ENCODE peak calls at places on chromosomes 4 and X, in seven cellular contexts. One of them, this sample, is unnamed.
A peak's percentile ranks its signal among the peaks of the same experiment; 100 is the strongest.

GRCh38 chrX:48937065-48937907 is 18.5 kb upstream of the PIM2 start:
- DNase-seq in WERI-Rb-1: no peak
- DNase-seq in astrocyte of the cerebellum: peak; percentile 65
- DNase-seq in activated B cell treated with CpG ODN at 0.5 μM for 24 hours: peak; percentile 68
- DNase-seq in coronary artery: no peak
- DNase-seq in tibial nerve: no peak
- DNase-seq in neural progenitor cell: peak; percentile 39
- DNase-seq in this sample: no peak

GRCh38 chr4:105088110-105088879 is 58.4 kb upstream of the TET2 start:
- DNase-seq in coronary artery: no peak
- DNase-seq in astrocyte of the cerebellum: peak; percentile 91
- DNase-seq in tibial nerve: no peak
- DNase-seq in WERI-Rb-1: no peak
- DNase-seq in activated B cell treated with CpG ODN at 0.5 μM for 24 hours: no peak
- DNase-seq in neural progenitor cell: peak; percentile 7
- DNase-seq in this sample: no peak

GRCh38 chr4:168540865-168541607 is 44.2 kb downstream of the PALLD start:
- DNase-seq in activated B cell treated with CpG ODN at 0.5 μM for 24 hours: no peak
- DNase-seq in neural progenitor cell: no peak
- DNase-seq in tibial nerve: no peak
- DNase-seq in WERI-Rb-1: no peak
- DNase-seq in astrocyte of the cerebellum: no peak
- DNase-seq in coronary artery: no peak
- DNase-seq in this sample: no peak

GRCh38 chr4:137531951-137532868 is at the start of gene PCDH18:
- DNase-seq in activated B cell treated with CpG ODN at 0.5 μM for 24 hours: no peak
- DNase-seq in WERI-Rb-1: no peak
- DNase-seq in neural progenitor cell: peak; percentile 95
- DNase-seq in tibial nerve: peak; percentile 88
- DNase-seq in astrocyte of the cerebellum: peak; percentile 97
- DNase-seq in coronary artery: peak; percentile 94
- DNase-seq in this sample: peak; percentile 79

GRCh38 chrX:115459883-115460564 is 101.0 kb upstream of the PLS3 start:
- DNase-seq in WERI-Rb-1: no peak
- DNase-seq in activated B cell treated with CpG ODN at 0.5 μM for 24 hours: no peak
- DNase-seq in neural progenitor cell: no peak
- DNase-seq in tibial nerve: no peak
- DNase-seq in astrocyte of the cerebellum: no peak
- DNase-seq in coronary artery: no peak
- DNase-seq in this sample: no peak

GRCh38 chr4:42397256-42397634 is at the start of gene SHISA3:
- DNase-seq in tibial nerve: no peak
- DNase-seq in coronary artery: no peak
- DNase-seq in activated B cell treated with CpG ODN at 0.5 μM for 24 hours: no peak
- DNase-seq in neural progenitor cell: peak; percentile 69
- DNase-seq in astrocyte of the cerebellum: no peak
- DNase-seq in WERI-Rb-1: peak; percentile 40
- DNase-seq in this sample: no peak

GRCh38 chr4:83589283-83589682 is 53.4 kb downstream of the GPAT3 start:
- DNase-seq in WERI-Rb-1: no peak
- DNase-seq in coronary artery: no peak
- DNase-seq in neural progenitor cell: peak; percentile 81
- DNase-seq in tibial nerve: no peak
- DNase-seq in astrocyte of the cerebellum: no peak
- DNase-seq in activated B cell treated with CpG ODN at 0.5 μM for 24 hours: no peak
- DNase-seq in this sample: no peak

GRCh38 chr4:143405197-143405730 is 68.6 kb downstream of the GAB1 start:
- DNase-seq in activated B cell treated with CpG ODN at 0.5 μM for 24 hours: no peak
- DNase-seq in tibial nerve: no peak
- DNase-seq in WERI-Rb-1: no peak
- DNase-seq in astrocyte of the cerebellum: no peak
- DNase-seq in neural progenitor cell: no peak
- DNase-seq in coronary artery: no peak
- DNase-seq in this sample: no peak

GRCh38 chr4:185396724-185397402 is at the start of gene ANKRD37:
- DNase-seq in tibial nerve: no peak
- DNase-seq in neural progenitor cell: no peak
- DNase-seq in astrocyte of the cerebellum: no peak
- DNase-seq in coronary artery: peak; percentile 81
- DNase-seq in WERI-Rb-1: no peak
- DNase-seq in activated B cell treated with CpG ODN at 0.5 μM for 24 hours: peak; percentile 18
- DNase-seq in this sample: no peak

GRCh38 chr4:154044118-154044517 is 255.2 kb upstream of the SFRP2 start:
- DNase-seq in neural progenitor cell: no peak
- DNase-seq in tibial nerve: no peak
- DNase-seq in activated B cell treated with CpG ODN at 0.5 μM for 24 hours: no peak
- DNase-seq in astrocyte of the cerebellum: no peak
- DNase-seq in coronary artery: no peak
- DNase-seq in WERI-Rb-1: no peak
- DNase-seq in this sample: no peak

GRCh38 chrX:110182865-110183264 is 135.0 kb downstream of the AMMECR1 start:
- DNase-seq in neural progenitor cell: no peak
- DNase-seq in tibial nerve: no peak
- DNase-seq in activated B cell treated with CpG ODN at 0.5 μM for 24 hours: no peak
- DNase-seq in WERI-Rb-1: peak; percentile 68
- DNase-seq in coronary artery: no peak
- DNase-seq in astrocyte of the cerebellum: no peak
- DNase-seq in this sample: no peak

GRCh38 chrX:74304016-74304415 is at the start of gene ZCCHC13:
- DNase-seq in WERI-Rb-1: no peak
- DNase-seq in astrocyte of the cerebellum: no peak
- DNase-seq in activated B cell treated with CpG ODN at 0.5 μM for 24 hours: no peak
- DNase-seq in coronary artery: no peak
- DNase-seq in tibial nerve: no peak
- DNase-seq in neural progenitor cell: no peak
- DNase-seq in this sample: no peak

GRCh38 chr4:2365054-2365912 is 53.2 kb downstream of the ZFYVE28 start:
- DNase-seq in astrocyte of the cerebellum: no peak
- DNase-seq in neural progenitor cell: no peak
- DNase-seq in coronary artery: peak; percentile 65
- DNase-seq in tibial nerve: no peak
- DNase-seq in activated B cell treated with CpG ODN at 0.5 μM for 24 hours: no peak
- DNase-seq in WERI-Rb-1: peak; percentile 6
- DNase-seq in this sample: no peak

GRCh38 chr4:161252520-161253141 is 911.2 kb downstream of the FSTL5 start:
- DNase-seq in WERI-Rb-1: peak; percentile 42
- DNase-seq in activated B cell treated with CpG ODN at 0.5 μM for 24 hours: no peak
- DNase-seq in tibial nerve: no peak
- DNase-seq in neural progenitor cell: no peak
- DNase-seq in astrocyte of the cerebellum: no peak
- DNase-seq in coronary artery: no peak
- DNase-seq in this sample: no peak

GRCh38 chr4:161254375-161254774 is 909.4 kb downstream of the FSTL5 start:
- DNase-seq in WERI-Rb-1: no peak
- DNase-seq in astrocyte of the cerebellum: no peak
- DNase-seq in activated B cell treated with CpG ODN at 0.5 μM for 24 hours: no peak
- DNase-seq in tibial nerve: no peak
- DNase-seq in coronary artery: no peak
- DNase-seq in neural progenitor cell: no peak
- DNase-seq in this sample: no peak

GRCh38 chr4:161260819-161261218 is 903.0 kb downstream of the FSTL5 start:
- DNase-seq in tibial nerve: no peak
- DNase-seq in astrocyte of the cerebellum: no peak
- DNase-seq in activated B cell treated with CpG ODN at 0.5 μM for 24 hours: no peak
- DNase-seq in coronary artery: no peak
- DNase-seq in neural progenitor cell: no peak
- DNase-seq in WERI-Rb-1: no peak
- DNase-seq in this sample: no peak

GRCh38 chr4:161256172-161256571 is 907.6 kb downstream of the FSTL5 start:
- DNase-seq in coronary artery: no peak
- DNase-seq in tibial nerve: no peak
- DNase-seq in activated B cell treated with CpG ODN at 0.5 μM for 24 hours: no peak
- DNase-seq in WERI-Rb-1: no peak
- DNase-seq in astrocyte of the cerebellum: no peak
- DNase-seq in neural progenitor cell: peak; percentile 15
- DNase-seq in this sample: no peak

GRCh38 chr4:161256716-161257115 is 907.1 kb downstream of the FSTL5 start:
- DNase-seq in tibial nerve: no peak
- DNase-seq in WERI-Rb-1: peak; percentile 56
- DNase-seq in activated B cell treated with CpG ODN at 0.5 μM for 24 hours: no peak
- DNase-seq in neural progenitor cell: peak; percentile 7
- DNase-seq in astrocyte of the cerebellum: no peak
- DNase-seq in coronary artery: no peak
- DNase-seq in this sample: no peak
- TF ChIP-seq CTCF in tibial nerve: no peak
- TF ChIP-seq CTCF in WERI-Rb-1: peak; percentile 69
- TF ChIP-seq CTCF in activated B cell treated with CpG ODN at 0.5 μM for 24 hours: no peak
- TF ChIP-seq CTCF in neural progenitor cell: peak; percentile 27
- TF ChIP-seq CTCF in astrocyte of the cerebellum: peak; percentile 3
- TF ChIP-seq CTCF in coronary artery: no peak
- TF ChIP-seq CTCF in this sample: peak; percentile 32

GRCh38 chrX:46386511-46386910 is 158.7 kb downstream of the ZNF674 start:
- DNase-seq in tibial nerve: no peak
- DNase-seq in coronary artery: no peak
- DNase-seq in neural progenitor cell: no peak
- DNase-seq in activated B cell treated with CpG ODN at 0.5 μM for 24 hours: no peak
- DNase-seq in WERI-Rb-1: no peak
- DNase-seq in astrocyte of the cerebellum: no peak
- DNase-seq in this sample: no peak
- TF ChIP-seq CTCF in tibial nerve: peak; percentile 14
- TF ChIP-seq CTCF in coronary artery: no peak
- TF ChIP-seq CTCF in neural progenitor cell: peak; percentile 22
- TF ChIP-seq CTCF in activated B cell treated with CpG ODN at 0.5 μM for 24 hours: no peak
- TF ChIP-seq CTCF in WERI-Rb-1: no peak
- TF ChIP-seq CTCF in astrocyte of the cerebellum: peak; percentile 23
- TF ChIP-seq CTCF in this sample: peak; percentile 56

GRCh38 chr4:175661437-175661836 is 150.6 kb downstream of the GPM6A start:
- DNase-seq in activated B cell treated with CpG ODN at 0.5 μM for 24 hours: no peak
- DNase-seq in coronary artery: no peak
- DNase-seq in WERI-Rb-1: no peak
- DNase-seq in neural progenitor cell: no peak
- DNase-seq in tibial nerve: no peak
- DNase-seq in astrocyte of the cerebellum: no peak
- DNase-seq in this sample: no peak

GRCh38 chr4:175656615-175657014 is 155.4 kb downstream of the GPM6A start:
- DNase-seq in WERI-Rb-1: no peak
- DNase-seq in activated B cell treated with CpG ODN at 0.5 μM for 24 hours: no peak
- DNase-seq in tibial nerve: no peak
- DNase-seq in coronary artery: no peak
- DNase-seq in neural progenitor cell: no peak
- DNase-seq in astrocyte of the cerebellum: no peak
- DNase-seq in this sample: no peak

GRCh38 chr4:175651701-175652100 is 160.4 kb downstream of the GPM6A start:
- DNase-seq in astrocyte of the cerebellum: no peak
- DNase-seq in tibial nerve: no peak
- DNase-seq in WERI-Rb-1: peak; percentile 64
- DNase-seq in neural progenitor cell: no peak
- DNase-seq in coronary artery: no peak
- DNase-seq in activated B cell treated with CpG ODN at 0.5 μM for 24 hours: no peak
- DNase-seq in this sample: no peak

DNA sequence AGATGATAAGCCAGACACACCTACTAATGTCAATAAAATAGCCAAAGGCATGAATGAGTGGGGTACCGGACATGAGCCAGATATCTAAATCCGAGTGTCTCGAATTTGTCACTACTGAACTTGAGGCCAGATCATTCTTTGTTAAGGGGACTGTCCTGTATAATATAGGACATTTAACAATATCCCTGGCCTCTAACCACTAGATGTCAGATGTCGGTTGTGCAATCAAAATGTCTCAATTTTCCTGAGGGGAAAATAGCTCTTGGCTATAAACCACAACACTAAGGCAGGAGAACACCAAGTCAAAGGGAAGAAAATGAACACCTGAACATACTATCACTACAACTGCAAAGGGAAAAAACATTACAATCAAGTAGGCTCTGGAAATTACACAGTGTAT is 154.5 kb downstream of the GPM6A start:
- DNase-seq in neural progenitor cell: no peak
- DNase-seq in astrocyte of the cerebellum: no peak
- DNase-seq in tibial nerve: no peak
- DNase-seq in coronary artery: no peak
- DNase-seq in activated B cell treated with CpG ODN at 0.5 μM for 24 hours: no peak
- DNase-seq in WERI-Rb-1: no peak
- DNase-seq in this sample: no peak
- TF ChIP-seq CTCF in neural progenitor cell: no peak
- TF ChIP-seq CTCF in astrocyte of the cerebellum: no peak
- TF ChIP-seq CTCF in tibial nerve: no peak
- TF ChIP-seq CTCF in coronary artery: no peak
- TF ChIP-seq CTCF in activated B cell treated with CpG ODN at 0.5 μM for 24 hours: no peak
- TF ChIP-seq CTCF in WERI-Rb-1: no peak
- TF ChIP-seq CTCF in this sample: no peak

GRCh38 chr4:75564023-75564422 is 8.2 kb downstream of the ODAPH start:
- DNase-seq in tibial nerve: no peak
- DNase-seq in neural progenitor cell: no peak
- DNase-seq in activated B cell treated with CpG ODN at 0.5 μM for 24 hours: no peak
- DNase-seq in astrocyte of the cerebellum: no peak
- DNase-seq in WERI-Rb-1: no peak
- DNase-seq in coronary artery: no peak
- DNase-seq in this sample: no peak
- TF ChIP-seq CTCF in tibial nerve: no peak
- TF ChIP-seq CTCF in neural progenitor cell: no peak
- TF ChIP-seq CTCF in activated B cell treated with CpG ODN at 0.5 μM for 24 hours: no peak
- TF ChIP-seq CTCF in astrocyte of the cerebellum: no peak
- TF ChIP-seq CTCF in WERI-Rb-1: no peak
- TF ChIP-seq CTCF in coronary artery: no peak
- TF ChIP-seq CTCF in this sample: no peak

GRCh38 chrX:47643926-47644325 is 6.4 kb downstream of the ELK1 start:
- DNase-seq in tibial nerve: no peak
- DNase-seq in neural progenitor cell: peak; percentile 36
- DNase-seq in astrocyte of the cerebellum: no peak
- DNase-seq in WERI-Rb-1: no peak
- DNase-seq in coronary artery: no peak
- DNase-seq in activated B cell treated with CpG ODN at 0.5 μM for 24 hours: no peak
- DNase-seq in this sample: no peak
- TF ChIP-seq CTCF in tibial nerve: no peak
- TF ChIP-seq CTCF in neural progenitor cell: peak; percentile 43
- TF ChIP-seq CTCF in astrocyte of the cerebellum: peak; percentile 57
- TF ChIP-seq CTCF in WERI-Rb-1: peak; percentile 50
- TF ChIP-seq CTCF in coronary artery: no peak
- TF ChIP-seq CTCF in activated B cell treated with CpG ODN at 0.5 μM for 24 hours: no peak
- TF ChIP-seq CTCF in this sample: peak; percentile 57

DNA sequence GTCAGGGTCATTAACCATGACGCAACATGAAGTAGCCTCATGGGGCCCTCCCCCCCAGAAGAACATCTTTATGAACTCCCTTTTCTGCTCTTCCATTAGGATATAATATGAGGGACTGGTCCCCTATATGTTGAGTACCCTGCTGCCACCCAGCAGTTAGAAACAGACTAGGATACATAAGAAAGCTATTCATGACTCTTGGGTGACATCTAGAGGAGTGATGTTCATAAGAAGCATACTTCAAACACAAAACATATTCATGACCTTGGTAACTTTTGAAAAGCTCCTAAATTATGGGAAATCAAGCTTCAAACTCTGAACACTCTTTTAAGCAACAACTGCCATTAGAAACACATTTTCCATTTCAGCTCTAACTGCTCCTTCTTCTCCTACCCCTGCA is 155.2 kb upstream of the SPIN4 start:
- DNase-seq in astrocyte of the cerebellum: peak; percentile 22
- DNase-seq in tibial nerve: no peak
- DNase-seq in activated B cell treated with CpG ODN at 0.5 μM for 24 hours: no peak
- DNase-seq in neural progenitor cell: peak; percentile 31
- DNase-seq in coronary artery: no peak
- DNase-seq in WERI-Rb-1: no peak
- DNase-seq in this sample: no peak
- TF ChIP-seq CTCF in astrocyte of the cerebellum: peak; percentile 11
- TF ChIP-seq CTCF in tibial nerve: peak; percentile 15
- TF ChIP-seq CTCF in activated B cell treated with CpG ODN at 0.5 μM for 24 hours: no peak
- TF ChIP-seq CTCF in neural progenitor cell: peak; percentile 46
- TF ChIP-seq CTCF in coronary artery: no peak
- TF ChIP-seq CTCF in WERI-Rb-1: peak; percentile 18
- TF ChIP-seq CTCF in this sample: peak; percentile 58